ENCODE peak calls at places on chromosomes 6 and 20, in six cellular contexts. J is EH; S is tibial nerve; B is esophagus squamous epithelium; L is AG08395; Z is naive thymus-derived CD8-positive, alpha-beta T cell. A is an unnamed sample.

GRCh38 chr6:75222261-75222660 is 16.4 kb upstream of the COL12A1 start:
- DNase-seq in J (no peak), S (no peak), B (no peak), L (no peak), Z (no peak), A (no peak)

GRCh38 chr20:19212524-19213502 is at the start of gene SLC24A3:
- DNase-seq in J (peak), S (no peak), B (no peak), L (peak), Z (no peak), A (peak)

GRCh38 chr20:59335401-59335800 is 35.0 kb downstream of the EDN3 start:
- DNase-seq in J (no peak), S (no peak), B (no peak), L (no peak), Z (no peak), A (no peak)

GRCh38 chr6:1286972-1287600 is 24.8 kb upstream of the FOXQ1 start:
- DNase-seq in J (peak), S (no peak), B (no peak), L (peak), Z (no peak), A (peak)

GRCh38 chr20:49766979-49767419 is 45.6 kb upstream of the SLC9A8 start:
- DNase-seq in J (no peak), S (no peak), B (no peak), L (no peak), Z (no peak), A (no peak)

GRCh38 chr20:41138527-41139226 is 1.3 kb downstream of the PLCG1 start:
- DNase-seq in J (peak), S (no peak), B (no peak), L (no peak), Z (no peak), A (peak)

GRCh38 chr20:24736131-24736843 is 212.8 kb upstream of the CST7 start:
- DNase-seq in J (no peak), S (no peak), B (no peak), L (no peak), Z (no peak), A (no peak)

GRCh38 chr20:44691424-44692423 is 23.4 kb upstream of the CCN5 start:
- DNase-seq in J (no peak), S (no peak), B (no peak), L (peak), Z (no peak), A (no peak)

GRCh38 chr6:143060806-143061596 is at the start of gene AIG1:
- DNase-seq in J (no peak), S (peak), B (peak), L (no peak), Z (peak), A (no peak)

GRCh38 chr6:75337805-75338204 is 53.2 kb upstream of the TMEM30A start:
- DNase-seq in J (peak), S (no peak), B (no peak), L (no peak), Z (no peak), A (peak)

GRCh38 chr6:4316867-4317400 is 181.6 kb upstream of the ECI2 start:
- DNase-seq in J (peak), S (no peak), B (no peak), L (peak), Z (no peak), A (peak)

GRCh38 chr6:5054427-5054873 is 30.7 kb upstream of the PPP1R3G start:
- DNase-seq in J (peak), S (no peak), B (no peak), L (peak), Z (no peak), A (peak)

GRCh38 chr6:69861986-69862385 is 4.4 kb upstream of the COL19A1 start:
- DNase-seq in J (no peak), S (no peak), B (no peak), L (no peak), Z (no peak), A (no peak)

GRCh38 chr20:35917077-35917476 is 37.2 kb downstream of the SCAND1 start:
- DNase-seq in J (no peak), S (no peak), B (no peak), L (no peak), Z (no peak), A (no peak)

GRCh38 chr6:37994238-37994637 is 174.7 kb downstream of the ZFAND3 start:
- DNase-seq in J (peak), S (no peak), B (no peak), L (peak), Z (no peak), A (peak)

GRCh38 chr6:128507337-128508310 is 12.8 kb downstream of the PTPRK start:
- DNase-seq in J (peak), S (no peak), B (no peak), L (peak), Z (no peak), A (peak)

GRCh38 chr6:90890681-90891337 is 303.9 kb upstream of the MAP3K7 start:
- DNase-seq in J (no peak), S (no peak), B (no peak), L (no peak), Z (no peak), A (no peak)

GRCh38 chr6:105400501-105400900 is 2.4 kb downstream of the PREP start:
- DNase-seq in J (no peak), S (no peak), B (no peak), L (no peak), Z (no peak), A (no peak)

GRCh38 chr6:155313602-155314091 is 637 bp downstream of the TFB1M start:
- DNase-seq in J (peak), S (no peak), B (no peak), L (no peak), Z (no peak), A (peak)

GRCh38 chr6:90053614-90054013 is 159.3 kb downstream of the GJA10 start:
- DNase-seq in J (no peak), S (no peak), B (no peak), L (no peak), Z (no peak), A (no peak)

GRCh38 chr6:16092990-16093389 is 35.9 kb upstream of the MYLIP start:
- DNase-seq in J (no peak), S (no peak), B (no peak), L (no peak), Z (no peak), A (no peak)

GRCh38 chr20:12012241-12013222 is 94.8 kb downstream of the BTBD3 start:
- DNase-seq in J (peak), S (no peak), B (no peak), L (peak), Z (peak), A (peak)

GRCh38 chr6:3453410-3453809 is 3.4 kb downstream of the SLC22A23 start:
- DNase-seq in J (no peak), S (no peak), B (no peak), L (no peak), Z (no peak), A (no peak)

GRCh38 chr6:159973951-159974350 is 5.1 kb downstream of the IGF2R start:
- DNase-seq in J (peak), S (no peak), B (no peak), L (peak), Z (no peak), A (peak)

GRCh38 chr6:16374796-16375195 is 136.4 kb downstream of the GMPR start:
- DNase-seq in J (no peak), S (no peak), B (no peak), L (no peak), Z (no peak), A (no peak)

GRCh38 chr6:80638222-80639055 is 532.0 kb downstream of the BCKDHB start:
- DNase-seq in J (peak), S (no peak), B (no peak), L (peak), Z (no peak), A (peak)

A was measured in EL.